ENCODE peak calls at places on chromosomes 12 and 14, in four cellular contexts. N is A549; G is naive thymus-derived CD4-positive, alpha-beta T cell; J is left ventricle myocardium inferior. X is an unnamed sample. For H3K4me1, the result is how much of the 10 kb centered on the place peaks cover.

GRCh38 chr14:50023671-50024490 is 92.5 kb downstream of the VCPKMT start:
- DNase-seq in N (peak), G (no peak), J (no peak), X (no peak)

GRCh38 chr12:129848921-129849320 is 54.9 kb downstream of the TMEM132D start:
- DNase-seq in N (no peak), G (no peak), J (no peak), X (no peak)

GRCh38 chr12:29164477-29165163 is 15.5 kb downstream of the FAR2 start:
- DNase-seq in N (no peak), G (no peak), J (no peak), X (no peak)

GRCh38 chr12:131105736-131106356 is 152.1 kb downstream of the ADGRD1 start:
- DNase-seq in N (no peak), G (peak), J (no peak), X (peak)

GRCh38 chr12:124020398-124021024 is 47.5 kb downstream of the ZNF664 start:
- DNase-seq in N (no peak), G (no peak), J (no peak), X (no peak)

GRCh38 chr14:74945261-74945851 is 10.0 kb downstream of the PGF start:
- DNase-seq in N (peak), G (no peak), J (no peak), X (no peak)

GRCh38 chr12:102806110-102806509 is 110.9 kb downstream of the PAH start:
- DNase-seq in N (no peak), G (no peak), J (no peak), X (no peak)

GRCh38 chr12:24960222-24960855 is 11.4 kb upstream of the BCAT1 start:
- DNase-seq in N (peak), G (no peak), J (no peak), X (peak)

GRCh38 chr14:76181546-76181945 is 29.8 kb downstream of the GPATCH2L start:
- DNase-seq in N (no peak), G (no peak), J (no peak), X (no peak)

GRCh38 chr12:53991077-53991460 is 6.1 kb downstream of the HOXC10 start:
- DNase-seq in N (no peak), G (no peak), J (no peak), X (no peak)

GRCh38 chr12:53990311-53991076 is 5.5 kb downstream of the HOXC10 start:
- DNase-seq in N (no peak), G (no peak), J (no peak), X (no peak)

GRCh38 chr12:53994268-53994690 is 5.7 kb upstream of the HOXC9 start:
- DNase-seq in N (no peak), G (no peak), J (no peak), X (no peak)

GRCh38 chr12:53993397-53994267 is 6.3 kb upstream of the HOXC9 start:
- DNase-seq in N (no peak), G (no peak), J (no peak), X (no peak)

GRCh38 chr12:53992377-53992776 is 7.4 kb downstream of the HOXC10 start:
- DNase-seq in N (no peak), G (no peak), J (no peak), X (no peak)
- H3K4me1 ChIP-seq in N (under half), G (under half), J (under half), X (under half)

GRCh38 chr12:122722347-122722746 is 5.7 kb upstream of the HCAR3 start:
- DNase-seq in N (no peak), G (no peak), J (no peak), X (no peak)

GRCh38 chr12:122724641-122725243 is 5.9 kb downstream of the HCAR1 start:
- DNase-seq in N (no peak), G (no peak), J (no peak), X (no peak)

GRCh38 chr12:122726056-122726558 is 4.5 kb downstream of the HCAR1 start:
- DNase-seq in N (no peak), G (no peak), J (no peak), X (no peak)

GRCh38 chr12:122725452-122725851 is 5.2 kb downstream of the HCAR1 start:
- DNase-seq in N (no peak), G (no peak), J (no peak), X (no peak)

DNA sequence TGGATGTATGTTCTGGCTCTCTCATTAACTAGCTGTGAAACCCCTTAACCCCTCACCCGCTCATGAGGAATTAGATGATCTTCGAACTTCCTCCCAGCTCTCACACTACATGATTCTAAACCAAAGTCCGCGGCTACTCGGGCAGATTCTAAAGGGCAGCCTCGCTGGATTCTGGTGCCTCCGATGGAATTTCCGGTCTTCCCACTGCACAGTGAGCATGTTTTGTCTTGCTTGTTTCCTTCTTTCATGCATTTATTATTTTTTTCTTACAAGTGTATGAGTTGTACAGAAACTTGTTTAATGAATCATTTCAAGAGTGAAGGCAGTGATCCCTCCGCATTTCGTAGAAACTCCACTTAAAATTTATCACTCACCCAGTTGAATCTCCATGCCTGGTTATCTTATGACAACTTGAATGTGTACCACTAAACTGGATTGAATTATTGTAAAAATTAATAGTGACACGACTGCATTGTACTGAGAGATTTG is 4.5 kb upstream of the HCAR3 start:
- DNase-seq in N (no peak), G (no peak), J (no peak), X (no peak)
- H3K4me1 ChIP-seq in N (under half), G (under half), J (under half), X (under half)

GRCh38 chr12:32542550-32543229 is 136.4 kb upstream of the DNM1L start:
- DNase-seq in N (no peak), G (no peak), J (no peak), X (no peak)

GRCh38 chr12:32546272-32546671 is 132.8 kb upstream of the DNM1L start:
- DNase-seq in N (no peak), G (no peak), J (no peak), X (no peak)

GRCh38 chr12:32541754-32542374 is 137.2 kb upstream of the DNM1L start:
- DNase-seq in N (no peak), G (no peak), J (no peak), X (no peak)

GRCh38 chr12:32545413-32545970 is 133.6 kb upstream of the DNM1L start:
- DNase-seq in N (no peak), G (no peak), J (no peak), X (no peak)

GRCh38 chr12:32544893-32545292 is 134.2 kb upstream of the DNM1L start:
- DNase-seq in N (no peak), G (no peak), J (no peak), X (no peak)
- H3K4me1 ChIP-seq in N (under half), G (under half), J (half or more), X (under half)

GRCh38 chr12:14393736-14394135 is 28.3 kb downstream of the ATF7IP start:
- DNase-seq in N (no peak), G (no peak), J (no peak), X (no peak)

GRCh38 chr12:14395059-14395778 is 29.7 kb downstream of the ATF7IP start:
- DNase-seq in N (no peak), G (no peak), J (no peak), X (no peak)

GRCh38 chr12:14396071-14396470 is 30.6 kb downstream of the ATF7IP start:
- DNase-seq in N (no peak), G (peak), J (no peak), X (no peak)

GRCh38 chr12:14390885-14391530 is 25.5 kb downstream of the ATF7IP start:
- DNase-seq in N (no peak), G (no peak), J (no peak), X (no peak)

GRCh38 chr12:14394317-14395058 is 29.0 kb downstream of the ATF7IP start:
- DNase-seq in N (peak), G (peak), J (no peak), X (no peak)
- H3K4me1 ChIP-seq in N (under half), G (half or more), J (half or more), X (under half)

DNA sequence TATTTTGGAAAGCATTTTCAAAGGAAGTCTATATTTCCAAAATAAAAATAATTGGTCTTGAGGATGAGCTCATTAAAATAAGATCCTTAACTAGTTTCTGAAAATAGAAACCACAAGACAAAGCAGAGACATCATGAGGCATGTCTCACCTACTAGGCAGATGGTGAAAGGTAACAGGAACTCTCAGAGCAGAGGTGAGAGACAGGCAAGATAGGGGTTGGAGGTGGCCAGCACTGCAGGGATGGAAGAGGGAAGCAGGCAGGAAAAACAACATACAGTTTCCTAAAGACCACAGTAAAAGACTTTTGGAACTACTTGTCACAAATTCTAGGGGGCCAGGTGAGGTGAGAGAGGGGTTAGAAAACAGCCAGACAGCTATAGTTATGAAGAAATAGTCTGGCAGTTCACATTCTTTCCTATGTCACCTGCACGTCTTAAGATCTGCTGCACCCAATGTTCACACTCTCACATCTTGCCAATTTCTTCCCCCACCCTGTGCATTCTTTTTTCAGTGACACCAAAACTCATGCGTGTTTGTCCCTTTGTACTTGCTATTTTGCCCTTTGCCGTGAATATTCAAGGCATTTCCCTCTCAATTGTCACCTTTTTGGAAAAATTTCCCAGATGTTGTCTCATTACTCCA is 341.7 kb upstream of the KITLG start:
- DNase-seq in N (no peak), G (no peak), J (no peak), X (no peak)
- H3K4me1 ChIP-seq in N (under half), G (under half), J (under half), X (under half)

GRCh38 chr12:11732760-11733159 is 83.3 kb downstream of the ETV6 start:
- DNase-seq in N (no peak), G (no peak), J (no peak), X (no peak)

GRCh38 chr12:11731455-11731854 is 82.0 kb downstream of the ETV6 start:
- DNase-seq in N (no peak), G (no peak), J (no peak), X (no peak)

GRCh38 chr12:11738450-11738849 is 89.0 kb downstream of the ETV6 start:
- DNase-seq in N (no peak), G (no peak), J (no peak), X (peak)

GRCh38 chr12:11732023-11732422 is 82.5 kb downstream of the ETV6 start:
- DNase-seq in N (no peak), G (no peak), J (no peak), X (no peak)

DNA sequence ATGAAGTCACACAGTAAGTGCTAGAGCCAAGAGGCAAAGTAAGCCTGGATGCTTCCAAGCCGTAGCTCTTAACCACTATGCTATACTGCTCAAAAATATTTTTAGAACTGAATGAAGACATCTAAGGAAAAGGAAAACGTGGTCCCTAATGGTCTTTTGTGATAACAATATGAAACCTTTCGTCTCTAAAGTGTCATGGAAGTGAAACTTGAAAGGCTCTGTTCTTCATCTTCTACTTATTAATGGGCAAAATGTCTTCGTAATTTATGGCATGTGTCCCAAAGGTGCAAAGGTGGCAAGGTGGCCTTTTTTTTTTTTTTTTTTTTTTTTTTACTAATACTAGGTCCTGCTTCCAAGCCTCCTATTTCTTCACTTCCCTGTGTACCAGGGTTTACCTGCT is 85.3 kb downstream of the ETV6 start:
- DNase-seq in N (no peak), G (no peak), J (no peak), X (no peak)
- H3K4me1 ChIP-seq in N (under half), G (under half), J (under half), X (under half)

GRCh38 chr14:22800356-22800755 is 14.9 kb downstream of the SLC7A7 start:
- DNase-seq in N (no peak), G (no peak), J (no peak), X (no peak)
- H3K4me1 ChIP-seq in N (under half), G (under half), J (under half), X (under half)

GRCh38 chr12:49342914-49343731 is 3.6 kb upstream of the DNAJC22 start:
- DNase-seq in N (no peak), G (no peak), J (no peak), X (no peak)
- H3K4me1 ChIP-seq in N (under half), G (half or more), J (half or more), X (under half)

GRCh38 chr12:109738878-109739665 is 25.4 kb downstream of the FAM222A start:
- DNase-seq in N (no peak), G (no peak), J (peak), X (peak)
- H3K4me1 ChIP-seq in N (under half), G (under half), J (under half), X (under half)

GRCh38 chr14:100861937-100862247 is 36.0 kb downstream of the MEG3 start:
- DNase-seq in N (no peak), G (no peak), J (no peak), X (no peak)
- H3K4me1 ChIP-seq in N (under half), G (under half), J (under half), X (under half)